ENCODE peak calls at places on chromosome 10, in ten cellular contexts. A, R, D, U, N, B, X, S, V and I are unnamed samples.

GRCh38 chr10:123009105-123009805 is 449 bp downstream of the ACADSB start:
- DNase-seq in A (no peak), R (peak; percentile 27), D (peak; percentile 41), U (no peak), N (peak; percentile 3), B (peak; percentile 4), X (peak; percentile 33), S (peak; percentile 48), V (no peak), I (no peak)

GRCh38 chr10:78264361-78264760 is 230.7 kb downstream of the RPS24 start:
- DNase-seq in A (no peak), R (no peak), D (no peak), U (no peak), N (no peak), B (no peak), X (no peak), S (no peak), V (no peak), I (no peak)

GRCh38 chr10:113882240-113882639 is 27.8 kb downstream of the NHLRC2 start:
- DNase-seq in A (no peak), R (no peak), D (no peak), U (no peak), N (no peak), B (no peak), X (no peak), S (no peak), V (no peak), I (no peak)

GRCh38 chr10:78903351-78903940 is 165.3 kb upstream of the ZMIZ1 start:
- DNase-seq in A (no peak), R (no peak), D (no peak), U (no peak), N (no peak), B (no peak), X (no peak), S (no peak), V (no peak), I (no peak)

GRCh38 chr10:44968101-44968886 is 8.7 kb downstream of the RASSF4 start:
- DNase-seq in A (no peak), R (peak; percentile 49), D (no peak), U (no peak), N (no peak), B (no peak), X (no peak), S (no peak), V (no peak), I (no peak)

GRCh38 chr10:31374146-31374696 is 55.2 kb downstream of the ZEB1 start:
- DNase-seq in A (no peak), R (no peak), D (peak; percentile 27), U (no peak), N (no peak), B (no peak), X (no peak), S (no peak), V (no peak), I (no peak)

GRCh38 chr10:112791447-112791846 is 158.6 kb upstream of the TCF7L2 start:
- DNase-seq in A (no peak), R (no peak), D (no peak), U (no peak), N (no peak), B (no peak), X (no peak), S (no peak), V (no peak), I (no peak)

GRCh38 chr10:120949511-120950102 is 98.4 kb downstream of the WDR11 start:
- DNase-seq in A (no peak), R (no peak), D (peak; percentile 8), U (no peak), N (no peak), B (peak; percentile 28), X (no peak), S (no peak), V (no peak), I (no peak)

GRCh38 chr10:24825551-24825950 is 101.9 kb upstream of the ARHGAP21 start:
- DNase-seq in A (no peak), R (no peak), D (peak; percentile 67), U (no peak), N (no peak), B (no peak), X (no peak), S (no peak), V (peak; percentile 14), I (no peak)

GRCh38 chr10:775245-776075 is 86.0 kb upstream of the DIP2C start:
- DNase-seq in A (no peak), R (no peak), D (peak; percentile 42), U (no peak), N (no peak), B (no peak), X (no peak), S (peak; percentile 29), V (no peak), I (no peak)

GRCh38 chr10:48456361-48456804 is 148.5 kb downstream of the ARHGAP22 start:
- DNase-seq in A (no peak), R (peak; percentile 37), D (peak; percentile 36), U (no peak), N (no peak), B (no peak), X (no peak), S (no peak), V (no peak), I (no peak)

GRCh38 chr10:14784459-14785055 is 9.9 kb upstream of the FAM107B start:
- DNase-seq in A (no peak), R (no peak), D (no peak), U (no peak), N (no peak), B (no peak), X (no peak), S (no peak), V (no peak), I (no peak)

GRCh38 chr10:92923416-92923815 is 75.1 kb downstream of the EXOC6 start:
- DNase-seq in A (no peak), R (no peak), D (no peak), U (no peak), N (peak; percentile 1), B (no peak), X (no peak), S (no peak), V (no peak), I (no peak)

GRCh38 chr10:8332730-8333111 is 278.2 kb downstream of the GATA3 start:
- DNase-seq in A (no peak), R (no peak), D (no peak), U (no peak), N (no peak), B (no peak), X (no peak), S (no peak), V (no peak), I (no peak)

GRCh38 chr10:133135116-133135465 is 24.9 kb upstream of the KNDC1 start:
- DNase-seq in A (no peak), R (no peak), D (no peak), U (no peak), N (no peak), B (no peak), X (no peak), S (no peak), V (no peak), I (no peak)

GRCh38 chr10:70889291-70889690 is 926 bp upstream of the PCBD1 start:
- DNase-seq in A (no peak), R (no peak), D (peak; percentile 26), U (no peak), N (no peak), B (no peak), X (no peak), S (no peak), V (no peak), I (no peak)

DNA sequence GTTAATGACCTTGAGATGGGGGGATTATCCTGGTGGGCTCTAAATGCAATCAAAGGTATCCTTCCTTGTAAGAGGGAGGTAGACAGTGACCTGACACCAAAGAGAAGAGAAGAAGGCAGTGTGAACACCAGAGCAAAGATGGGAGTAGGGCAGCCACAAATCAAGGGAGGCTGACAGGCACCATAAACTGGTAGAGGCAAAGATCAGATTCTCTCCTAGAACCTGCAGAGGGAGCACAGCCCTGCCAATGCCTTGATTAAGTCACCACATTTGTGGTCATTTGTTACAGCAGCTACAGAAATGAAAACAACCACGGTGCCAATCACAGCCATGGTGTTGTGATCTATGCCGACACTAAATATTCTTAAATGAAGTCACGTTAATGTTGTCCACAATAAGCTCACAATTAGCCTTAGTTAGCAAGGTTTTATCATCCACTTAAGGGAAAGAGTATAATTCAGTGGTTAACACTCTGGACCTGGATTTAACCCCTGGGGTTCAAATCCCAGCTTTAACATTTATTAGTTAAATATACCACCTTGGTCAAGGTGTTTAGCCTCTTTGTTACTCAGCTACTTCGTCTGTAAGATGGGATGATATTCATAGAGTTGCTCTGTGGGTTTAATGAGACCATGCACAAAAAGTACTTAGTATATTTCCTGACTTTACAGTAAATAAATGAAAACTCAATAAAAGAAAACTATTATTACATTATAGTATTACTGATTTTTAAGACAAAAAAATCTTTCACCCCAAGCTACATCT is 70.8 kb downstream of the SGMS1 start:
- DNase-seq in A (no peak), R (no peak), D (peak; percentile 55), U (no peak), N (no peak), B (no peak), X (no peak), S (no peak), V (no peak), I (no peak)
- TF ChIP-seq CTCF in A (peak; percentile 19), R (no peak), D (peak; percentile 45), U (peak; percentile 44), N (peak; percentile 43), B (no peak), X (no peak), S (no peak), V (peak; percentile 52), I (peak; percentile 34)

GRCh38 chr10:110893559-110894179 is 21.9 kb downstream of the PDCD4 start:
- DNase-seq in A (no peak), R (peak; percentile 58), D (peak; percentile 64), U (no peak), N (peak; percentile 28), B (no peak), X (no peak), S (peak; percentile 24), V (no peak), I (no peak)
- TF ChIP-seq CTCF in A (peak; percentile 23), R (peak; percentile 79), D (no peak), U (peak; percentile 75), N (peak; percentile 52), B (peak; percentile 75), X (peak; percentile 78), S (peak; percentile 33), V (peak; percentile 43), I (peak; percentile 42)

GRCh38 chr10:17736223-17736622 is 15.8 kb upstream of the TMEM236 start:
- DNase-seq in A (no peak), R (no peak), D (no peak), U (no peak), N (no peak), B (peak; percentile 11), X (no peak), S (no peak), V (no peak), I (no peak)
- TF ChIP-seq CTCF in A (no peak), R (no peak), D (no peak), U (peak; percentile 24), N (peak; percentile 15), B (peak; percentile 38), X (no peak), S (no peak), V (no peak), I (no peak)

DNA sequence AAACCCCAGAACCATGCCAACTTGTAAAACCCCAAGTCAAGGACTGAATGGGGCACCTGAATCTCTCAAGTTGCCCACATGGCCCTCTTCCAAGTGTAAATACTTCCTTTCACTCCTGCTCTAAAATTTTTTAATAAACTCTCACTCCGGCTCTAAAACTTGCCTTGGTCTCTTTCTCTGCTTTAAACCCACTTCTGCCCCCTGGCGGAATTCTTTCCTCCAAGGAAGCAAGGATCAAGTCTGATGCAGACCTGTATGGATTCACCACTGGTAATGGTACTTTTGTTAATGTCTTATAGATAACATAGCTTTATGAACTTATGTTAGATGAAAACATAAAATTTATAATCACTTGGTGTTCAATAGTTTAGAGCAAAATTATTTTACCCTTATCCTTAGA is 33.8 kb downstream of the SLC16A9 start:
- DNase-seq in A (no peak), R (no peak), D (no peak), U (no peak), N (no peak), B (peak; percentile 20), X (no peak), S (no peak), V (no peak), I (no peak)
- TF ChIP-seq CTCF in A (no peak), R (no peak), D (no peak), U (peak; percentile 25), N (no peak), B (peak; percentile 30), X (no peak), S (no peak), V (peak; percentile 18), I (peak; percentile 6)